ENCODE peak calls at places on chromosomes 12 and 14, in four cellular contexts. O, V, S and J are unnamed samples.

GRCh38 chr12:93031028-93031427 is 101.9 kb upstream of the EEA1 start:
- DNase-seq in O (no peak), V (no peak), S (no peak), J (no peak)

GRCh38 chr14:67359319-67359774 is 257 bp downstream of the ATP6V1D start:
- DNase-seq in O (peak), V (peak), S (no peak), J (peak)

GRCh38 chr14:68094158-68094557 is 274.6 kb downstream of the RAD51B start:
- DNase-seq in O (no peak), V (no peak), S (no peak), J (no peak)

GRCh38 chr14:80426686-80427085 is 215.4 kb upstream of the DIO2 start:
- DNase-seq in O (no peak), V (no peak), S (no peak), J (no peak)

GRCh38 chr14:78997811-78998210 is 827.6 kb downstream of the NRXN3 start:
- DNase-seq in O (peak), V (no peak), S (no peak), J (no peak)

GRCh38 chr12:9813821-9814798 is 13.2 kb upstream of the KLRF1 start:
- DNase-seq in O (peak), V (peak), S (peak), J (peak)

GRCh38 chr14:103880986-103881926 is 33.9 kb upstream of the PPP1R13B start:
- DNase-seq in O (peak), V (no peak), S (no peak), J (no peak)

GRCh38 chr12:2443766-2444165 is 351.0 kb upstream of the FKBP4 start:
- DNase-seq in O (no peak), V (no peak), S (no peak), J (no peak)

GRCh38 chr12:114238808-114239207 is 167.1 kb downstream of the TBX5 start:
- DNase-seq in O (no peak), V (no peak), S (no peak), J (no peak)

GRCh38 chr12:21769311-21769710 is 5.2 kb downstream of the KCNJ8 start:
- DNase-seq in O (no peak), V (no peak), S (no peak), J (no peak)

GRCh38 chr14:49633650-49634546 is 1.1 kb downstream of the DNAAF2 start:
- DNase-seq in O (peak), V (peak), S (peak), J (peak)

GRCh38 chr12:3962661-3963483 is 89.7 kb upstream of the PARP11 start:
- DNase-seq in O (no peak), V (no peak), S (no peak), J (no peak)

GRCh38 chr14:105159344-105159743 is 9.2 kb downstream of the JAG2 start:
- DNase-seq in O (no peak), V (no peak), S (no peak), J (no peak)

GRCh38 chr14:59630281-59630963 is 53.8 kb upstream of the CCDC175 start:
- DNase-seq in O (no peak), V (no peak), S (peak), J (peak)

GRCh38 chr14:28577187-28577586 is 189.4 kb upstream of the FOXG1 start:
- DNase-seq in O (no peak), V (no peak), S (no peak), J (no peak)

GRCh38 chr12:70468741-70469140 is 102.7 kb downstream of the KCNMB4 start:
- DNase-seq in O (no peak), V (no peak), S (no peak), J (no peak)

GRCh38 chr12:116365606-116366455 is 88.3 kb upstream of the MED13L start:
- DNase-seq in O (no peak), V (no peak), S (no peak), J (no peak)

GRCh38 chr14:37900582-37900981 is 305.2 kb downstream of the TTC6 start:
- DNase-seq in O (no peak), V (no peak), S (no peak), J (no peak)

GRCh38 chr12:104292872-104293794 is 10.4 kb upstream of the EID3 start:
- DNase-seq in O (no peak), V (no peak), S (no peak), J (no peak)

GRCh38 chr14:52467515-52468266 is 84.6 kb downstream of the TXNDC16 start:
- DNase-seq in O (no peak), V (no peak), S (no peak), J (no peak)

GRCh38 chr12:105196090-105196489 is 39.9 kb downstream of the APPL2 start:
- DNase-seq in O (no peak), V (no peak), S (no peak), J (no peak)

GRCh38 chr14:82565825-82566224 is 1032.2 kb upstream of the SEL1L start:
- DNase-seq in O (no peak), V (no peak), S (no peak), J (no peak)

GRCh38 chr14:76863724-76864407 is 37.7 kb downstream of the LRRC74A start:
- DNase-seq in O (no peak), V (peak), S (peak), J (no peak)

GRCh38 chr12:44889162-44889561 is 13.0 kb upstream of the NELL2 start:
- DNase-seq in O (no peak), V (no peak), S (no peak), J (no peak)

GRCh38 chr14:22472935-22473854 is 115.8 kb downstream of the DAD1 start:
- DNase-seq in O (no peak), V (no peak), S (no peak), J (peak)

GRCh38 chr14:74566174-74567125 is 45.6 kb downstream of the LTBP2 start:
- DNase-seq in O (no peak), V (peak), S (no peak), J (no peak)

GRCh38 chr14:89377544-89377943 is 39.5 kb downstream of the FOXN3 start:
- DNase-seq in O (no peak), V (no peak), S (no peak), J (no peak)

GRCh38 chr12:49609875-49610154 is 4.4 kb upstream of the FAM186B start:
- DNase-seq in O (no peak), V (no peak), S (no peak), J (no peak)

GRCh38 chr14:76957224-76957881 is 71.2 kb downstream of the IRF2BPL start:
- DNase-seq in O (no peak), V (no peak), S (no peak), J (no peak)

GRCh38 chr14:37874429-37875109 is 279.1 kb downstream of the TTC6 start:
- DNase-seq in O (peak), V (peak), S (peak), J (peak)

GRCh38 chr14:93787465-93788306 is 599 bp downstream of the PRIMA1 start:
- DNase-seq in O (no peak), V (no peak), S (no peak), J (no peak)

GRCh38 chr12:7012024-7012607 is 6.2 kb downstream of the LPCAT3 start:
- DNase-seq in O (no peak), V (no peak), S (no peak), J (no peak)

GRCh38 chr14:78921856-78922255 is 751.7 kb downstream of the NRXN3 start:
- DNase-seq in O (no peak), V (no peak), S (no peak), J (no peak)

DNA sequence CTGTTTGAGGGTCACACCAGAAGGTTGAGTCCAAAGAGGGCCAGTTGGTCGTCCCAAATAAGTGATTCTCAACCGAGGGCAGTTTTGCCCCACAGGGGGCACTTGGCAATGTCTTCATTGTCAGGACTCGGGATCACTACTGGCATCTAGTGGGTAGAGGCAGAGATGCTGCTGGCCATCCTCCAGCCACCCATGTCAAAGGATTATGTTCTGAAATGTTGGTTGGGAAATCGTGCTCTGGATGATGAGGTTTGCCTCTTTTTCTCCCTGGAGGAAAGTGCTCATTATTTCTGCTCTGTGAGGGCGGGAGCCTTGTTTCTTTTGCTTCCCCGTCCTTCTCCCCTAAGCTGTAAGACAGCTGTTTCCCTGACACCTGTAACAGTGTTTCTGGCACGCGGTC is 3.6 kb downstream of the ZNF839 start:
- DNase-seq in O (peak), V (peak), S (peak), J (peak)
- TF ChIP-seq CTCF in O (no peak), V (peak), S (peak), J (peak)

GRCh38 chr12:108128221-108129016 is 669 bp upstream of the WSCD2 start:
- DNase-seq in O (no peak), V (no peak), S (no peak), J (no peak)
- H3K27ac ChIP-seq in O (no peak), V (no peak), S (peak), J (no peak)

DNA sequence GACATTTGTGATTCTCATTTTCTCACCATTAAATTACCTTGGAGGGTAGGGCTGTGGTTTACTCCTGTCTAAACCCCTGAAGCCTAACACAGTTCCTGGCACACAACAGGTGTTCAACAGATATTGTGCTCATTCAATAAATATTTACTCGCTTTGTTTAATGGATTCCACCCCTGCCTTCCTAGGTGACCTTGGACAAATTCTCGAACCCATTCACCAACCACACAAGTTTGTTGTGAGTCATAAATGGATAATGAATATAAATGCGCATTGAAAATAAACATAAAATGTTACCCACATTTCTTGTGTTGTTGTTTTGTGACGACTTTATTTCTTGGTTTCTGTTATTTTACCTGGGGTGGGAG is 362 bp upstream of the TSFM start:
- DNase-seq in O (no peak), V (no peak), S (no peak), J (no peak)
- H3K4me3 ChIP-seq in O (peak), V (peak), S (peak), J (no peak)

GRCh38 chr12:18546399-18546798 is 191.4 kb downstream of the PLCZ1 start:
- DNase-seq in O (no peak), V (no peak), S (no peak), J (no peak)

GRCh38 chr12:18552829-18553228 is 185.0 kb downstream of the PLCZ1 start:
- DNase-seq in O (no peak), V (no peak), S (no peak), J (peak)

GRCh38 chr12:18551703-18552102 is 186.1 kb downstream of the PLCZ1 start:
- DNase-seq in O (no peak), V (no peak), S (no peak), J (no peak)

GRCh38 chr12:18549598-18549997 is 188.2 kb downstream of the PLCZ1 start:
- DNase-seq in O (no peak), V (no peak), S (no peak), J (no peak)
- TF ChIP-seq CTCF in O (no peak), V (no peak), S (no peak), J (peak)